ENCODE peak calls at places on chromosomes 1 and 21, in six cellular contexts. One of them, this sample, is unnamed.

GRCh38 chr1:1360511-1361169 is 2.3 kb upstream of the MXRA8 start:
- DNase-seq in activated effector memory CD4-positive, alpha-beta T cell treated with anti-CD3 and anti-CD28 coated beads, Interleukin-2, amount 50 U/mL, for 16 hours: no peak
- DNase-seq in NCI-H2081: no peak
- DNase-seq in psoas muscle: peak; percentile 91
- DNase-seq in foreskin fibroblast: peak; percentile 98
- DNase-seq in stimulated activated CD4-positive, alpha-beta T cell treated with anti-CD3 and anti-CD28 coated beads, Interleukin-15, amount 100 ng/mL, for 1 hour: no peak
- DNase-seq in this sample: no peak

GRCh38 chr1:66415830-66416229 is 118.1 kb upstream of the SGIP1 start:
- DNase-seq in activated effector memory CD4-positive, alpha-beta T cell treated with anti-CD3 and anti-CD28 coated beads, Interleukin-2, amount 50 U/mL, for 16 hours: no peak
- DNase-seq in NCI-H2081: no peak
- DNase-seq in foreskin fibroblast: no peak
- DNase-seq in stimulated activated CD4-positive, alpha-beta T cell treated with anti-CD3 and anti-CD28 coated beads, Interleukin-15, amount 100 ng/mL, for 1 hour: no peak
- DNase-seq in psoas muscle: no peak
- DNase-seq in this sample: no peak

GRCh38 chr1:209652873-209653401 is 712 bp upstream of the LAMB3 start:
- DNase-seq in foreskin fibroblast: peak; percentile 51
- DNase-seq in activated effector memory CD4-positive, alpha-beta T cell treated with anti-CD3 and anti-CD28 coated beads, Interleukin-2, amount 50 U/mL, for 16 hours: peak; percentile 85
- DNase-seq in stimulated activated CD4-positive, alpha-beta T cell treated with anti-CD3 and anti-CD28 coated beads, Interleukin-15, amount 100 ng/mL, for 1 hour: peak; percentile 17
- DNase-seq in NCI-H2081: peak; percentile 62
- DNase-seq in psoas muscle: peak; percentile 83
- DNase-seq in this sample: no peak

GRCh38 chr1:63148825-63149645 is 173.3 kb upstream of the FOXD3 start:
- DNase-seq in activated effector memory CD4-positive, alpha-beta T cell treated with anti-CD3 and anti-CD28 coated beads, Interleukin-2, amount 50 U/mL, for 16 hours: no peak
- DNase-seq in psoas muscle: no peak
- DNase-seq in stimulated activated CD4-positive, alpha-beta T cell treated with anti-CD3 and anti-CD28 coated beads, Interleukin-15, amount 100 ng/mL, for 1 hour: no peak
- DNase-seq in NCI-H2081: peak; percentile 48
- DNase-seq in foreskin fibroblast: peak; percentile 61
- DNase-seq in this sample: no peak

GRCh38 chr21:36207577-36208320 is 51.1 kb downstream of the DOP1B start:
- DNase-seq in NCI-H2081: no peak
- DNase-seq in activated effector memory CD4-positive, alpha-beta T cell treated with anti-CD3 and anti-CD28 coated beads, Interleukin-2, amount 50 U/mL, for 16 hours: no peak
- DNase-seq in stimulated activated CD4-positive, alpha-beta T cell treated with anti-CD3 and anti-CD28 coated beads, Interleukin-15, amount 100 ng/mL, for 1 hour: no peak
- DNase-seq in psoas muscle: no peak
- DNase-seq in foreskin fibroblast: peak; percentile 73
- DNase-seq in this sample: no peak

GRCh38 chr1:87961992-87962391 is 633.3 kb downstream of the LMO4 start:
- DNase-seq in foreskin fibroblast: peak; percentile 54
- DNase-seq in psoas muscle: no peak
- DNase-seq in NCI-H2081: no peak
- DNase-seq in stimulated activated CD4-positive, alpha-beta T cell treated with anti-CD3 and anti-CD28 coated beads, Interleukin-15, amount 100 ng/mL, for 1 hour: no peak
- DNase-seq in activated effector memory CD4-positive, alpha-beta T cell treated with anti-CD3 and anti-CD28 coated beads, Interleukin-2, amount 50 U/mL, for 16 hours: no peak
- DNase-seq in this sample: no peak

GRCh38 chr1:202160377-202160940 is at the start of gene PTPN7:
- DNase-seq in psoas muscle: no peak
- DNase-seq in activated effector memory CD4-positive, alpha-beta T cell treated with anti-CD3 and anti-CD28 coated beads, Interleukin-2, amount 50 U/mL, for 16 hours: peak; percentile 94
- DNase-seq in stimulated activated CD4-positive, alpha-beta T cell treated with anti-CD3 and anti-CD28 coated beads, Interleukin-15, amount 100 ng/mL, for 1 hour: peak; percentile 81
- DNase-seq in NCI-H2081: no peak
- DNase-seq in foreskin fibroblast: no peak
- DNase-seq in this sample: peak; percentile 67

GRCh38 chr1:118927826-118928225 is 60.3 kb downstream of the TBX15 start:
- DNase-seq in activated effector memory CD4-positive, alpha-beta T cell treated with anti-CD3 and anti-CD28 coated beads, Interleukin-2, amount 50 U/mL, for 16 hours: no peak
- DNase-seq in stimulated activated CD4-positive, alpha-beta T cell treated with anti-CD3 and anti-CD28 coated beads, Interleukin-15, amount 100 ng/mL, for 1 hour: no peak
- DNase-seq in NCI-H2081: no peak
- DNase-seq in psoas muscle: no peak
- DNase-seq in foreskin fibroblast: peak; percentile 75
- DNase-seq in this sample: no peak

GRCh38 chr1:113241237-113241636 is 149.1 kb upstream of the MAGI3 start:
- DNase-seq in NCI-H2081: no peak
- DNase-seq in psoas muscle: no peak
- DNase-seq in foreskin fibroblast: no peak
- DNase-seq in activated effector memory CD4-positive, alpha-beta T cell treated with anti-CD3 and anti-CD28 coated beads, Interleukin-2, amount 50 U/mL, for 16 hours: no peak
- DNase-seq in stimulated activated CD4-positive, alpha-beta T cell treated with anti-CD3 and anti-CD28 coated beads, Interleukin-15, amount 100 ng/mL, for 1 hour: no peak
- DNase-seq in this sample: no peak

GRCh38 chr1:66137235-66137634 is 344.5 kb downstream of the PDE4B start:
- DNase-seq in NCI-H2081: no peak
- DNase-seq in stimulated activated CD4-positive, alpha-beta T cell treated with anti-CD3 and anti-CD28 coated beads, Interleukin-15, amount 100 ng/mL, for 1 hour: no peak
- DNase-seq in foreskin fibroblast: peak; percentile 7
- DNase-seq in psoas muscle: no peak
- DNase-seq in activated effector memory CD4-positive, alpha-beta T cell treated with anti-CD3 and anti-CD28 coated beads, Interleukin-2, amount 50 U/mL, for 16 hours: no peak
- DNase-seq in this sample: no peak

GRCh38 chr1:229199892-229200291 is 71.0 kb upstream of the RAB4A start:
- DNase-seq in activated effector memory CD4-positive, alpha-beta T cell treated with anti-CD3 and anti-CD28 coated beads, Interleukin-2, amount 50 U/mL, for 16 hours: no peak
- DNase-seq in stimulated activated CD4-positive, alpha-beta T cell treated with anti-CD3 and anti-CD28 coated beads, Interleukin-15, amount 100 ng/mL, for 1 hour: no peak
- DNase-seq in psoas muscle: no peak
- DNase-seq in NCI-H2081: no peak
- DNase-seq in foreskin fibroblast: no peak
- DNase-seq in this sample: no peak

GRCh38 chr1:11342677-11343076 is 69.7 kb downstream of the UBIAD1 start:
- DNase-seq in NCI-H2081: no peak
- DNase-seq in activated effector memory CD4-positive, alpha-beta T cell treated with anti-CD3 and anti-CD28 coated beads, Interleukin-2, amount 50 U/mL, for 16 hours: no peak
- DNase-seq in psoas muscle: no peak
- DNase-seq in foreskin fibroblast: no peak
- DNase-seq in stimulated activated CD4-positive, alpha-beta T cell treated with anti-CD3 and anti-CD28 coated beads, Interleukin-15, amount 100 ng/mL, for 1 hour: no peak
- DNase-seq in this sample: no peak

GRCh38 chr1:22799971-22800370 is 89.3 kb downstream of the EPHB2 start:
- DNase-seq in foreskin fibroblast: no peak
- DNase-seq in NCI-H2081: no peak
- DNase-seq in psoas muscle: no peak
- DNase-seq in activated effector memory CD4-positive, alpha-beta T cell treated with anti-CD3 and anti-CD28 coated beads, Interleukin-2, amount 50 U/mL, for 16 hours: no peak
- DNase-seq in stimulated activated CD4-positive, alpha-beta T cell treated with anti-CD3 and anti-CD28 coated beads, Interleukin-15, amount 100 ng/mL, for 1 hour: no peak
- DNase-seq in this sample: no peak

GRCh38 chr1:14970799-14971141 is 182.8 kb upstream of the TMEM51 start:
- DNase-seq in stimulated activated CD4-positive, alpha-beta T cell treated with anti-CD3 and anti-CD28 coated beads, Interleukin-15, amount 100 ng/mL, for 1 hour: no peak
- DNase-seq in foreskin fibroblast: peak; percentile 32
- DNase-seq in activated effector memory CD4-positive, alpha-beta T cell treated with anti-CD3 and anti-CD28 coated beads, Interleukin-2, amount 50 U/mL, for 16 hours: no peak
- DNase-seq in psoas muscle: no peak
- DNase-seq in NCI-H2081: no peak
- DNase-seq in this sample: no peak

GRCh38 chr1:208219659-208220282 is 24.4 kb downstream of the PLXNA2 start:
- DNase-seq in psoas muscle: peak; percentile 87
- DNase-seq in foreskin fibroblast: peak; percentile 72
- DNase-seq in stimulated activated CD4-positive, alpha-beta T cell treated with anti-CD3 and anti-CD28 coated beads, Interleukin-15, amount 100 ng/mL, for 1 hour: no peak
- DNase-seq in NCI-H2081: no peak
- DNase-seq in activated effector memory CD4-positive, alpha-beta T cell treated with anti-CD3 and anti-CD28 coated beads, Interleukin-2, amount 50 U/mL, for 16 hours: no peak
- DNase-seq in this sample: no peak

GRCh38 chr1:219085988-219086387 is 87.7 kb upstream of the LYPLAL1 start:
- DNase-seq in psoas muscle: no peak
- DNase-seq in activated effector memory CD4-positive, alpha-beta T cell treated with anti-CD3 and anti-CD28 coated beads, Interleukin-2, amount 50 U/mL, for 16 hours: no peak
- DNase-seq in foreskin fibroblast: peak; percentile 76
- DNase-seq in stimulated activated CD4-positive, alpha-beta T cell treated with anti-CD3 and anti-CD28 coated beads, Interleukin-15, amount 100 ng/mL, for 1 hour: no peak
- DNase-seq in NCI-H2081: no peak
- DNase-seq in this sample: no peak

GRCh38 chr1:167564592-167564991 is 11.0 kb upstream of the CREG1 start:
- DNase-seq in NCI-H2081: no peak
- DNase-seq in foreskin fibroblast: peak; percentile 14
- DNase-seq in stimulated activated CD4-positive, alpha-beta T cell treated with anti-CD3 and anti-CD28 coated beads, Interleukin-15, amount 100 ng/mL, for 1 hour: no peak
- DNase-seq in activated effector memory CD4-positive, alpha-beta T cell treated with anti-CD3 and anti-CD28 coated beads, Interleukin-2, amount 50 U/mL, for 16 hours: no peak
- DNase-seq in psoas muscle: no peak
- DNase-seq in this sample: no peak

GRCh38 chr1:50373532-50373931 is 49.7 kb downstream of the DMRTA2 start:
- DNase-seq in psoas muscle: no peak
- DNase-seq in foreskin fibroblast: no peak
- DNase-seq in activated effector memory CD4-positive, alpha-beta T cell treated with anti-CD3 and anti-CD28 coated beads, Interleukin-2, amount 50 U/mL, for 16 hours: no peak
- DNase-seq in NCI-H2081: no peak
- DNase-seq in stimulated activated CD4-positive, alpha-beta T cell treated with anti-CD3 and anti-CD28 coated beads, Interleukin-15, amount 100 ng/mL, for 1 hour: no peak
- DNase-seq in this sample: no peak

GRCh38 chr1:159786465-159786864 is 5.7 kb downstream of the DUSP23 start:
- DNase-seq in stimulated activated CD4-positive, alpha-beta T cell treated with anti-CD3 and anti-CD28 coated beads, Interleukin-15, amount 100 ng/mL, for 1 hour: no peak
- DNase-seq in psoas muscle: no peak
- DNase-seq in NCI-H2081: no peak
- DNase-seq in activated effector memory CD4-positive, alpha-beta T cell treated with anti-CD3 and anti-CD28 coated beads, Interleukin-2, amount 50 U/mL, for 16 hours: no peak
- DNase-seq in foreskin fibroblast: peak; percentile 28
- DNase-seq in this sample: no peak

GRCh38 chr1:155127672-155128468 is at the start of gene EFNA1:
- DNase-seq in stimulated activated CD4-positive, alpha-beta T cell treated with anti-CD3 and anti-CD28 coated beads, Interleukin-15, amount 100 ng/mL, for 1 hour: peak; percentile 29
- DNase-seq in psoas muscle: peak; percentile 77
- DNase-seq in NCI-H2081: peak; percentile 54
- DNase-seq in activated effector memory CD4-positive, alpha-beta T cell treated with anti-CD3 and anti-CD28 coated beads, Interleukin-2, amount 50 U/mL, for 16 hours: peak; percentile 78
- DNase-seq in foreskin fibroblast: peak; percentile 56
- DNase-seq in this sample: peak; percentile 15

GRCh38 chr1:226447932-226448670 is 40.2 kb upstream of the PARP1 start:
- DNase-seq in NCI-H2081: no peak
- DNase-seq in psoas muscle: no peak
- DNase-seq in activated effector memory CD4-positive, alpha-beta T cell treated with anti-CD3 and anti-CD28 coated beads, Interleukin-2, amount 50 U/mL, for 16 hours: no peak
- DNase-seq in stimulated activated CD4-positive, alpha-beta T cell treated with anti-CD3 and anti-CD28 coated beads, Interleukin-15, amount 100 ng/mL, for 1 hour: no peak
- DNase-seq in foreskin fibroblast: peak; percentile 14
- DNase-seq in this sample: no peak

GRCh38 chr21:42146821-42147220 is 72.1 kb upstream of the ABCG1 start:
- DNase-seq in stimulated activated CD4-positive, alpha-beta T cell treated with anti-CD3 and anti-CD28 coated beads, Interleukin-15, amount 100 ng/mL, for 1 hour: no peak
- DNase-seq in psoas muscle: peak; percentile 52
- DNase-seq in NCI-H2081: no peak
- DNase-seq in activated effector memory CD4-positive, alpha-beta T cell treated with anti-CD3 and anti-CD28 coated beads, Interleukin-2, amount 50 U/mL, for 16 hours: peak; percentile 57
- DNase-seq in foreskin fibroblast: no peak
- DNase-seq in this sample: no peak

GRCh38 chr1:207944571-207944970 is 33.6 kb upstream of the CD34 start:
- DNase-seq in stimulated activated CD4-positive, alpha-beta T cell treated with anti-CD3 and anti-CD28 coated beads, Interleukin-15, amount 100 ng/mL, for 1 hour: no peak
- DNase-seq in NCI-H2081: no peak
- DNase-seq in foreskin fibroblast: no peak
- DNase-seq in activated effector memory CD4-positive, alpha-beta T cell treated with anti-CD3 and anti-CD28 coated beads, Interleukin-2, amount 50 U/mL, for 16 hours: no peak
- DNase-seq in psoas muscle: no peak
- DNase-seq in this sample: no peak

GRCh38 chr1:210143465-210144062 is 89.0 kb upstream of the SERTAD4 start:
- DNase-seq in stimulated activated CD4-positive, alpha-beta T cell treated with anti-CD3 and anti-CD28 coated beads, Interleukin-15, amount 100 ng/mL, for 1 hour: peak; percentile 9
- DNase-seq in NCI-H2081: peak; percentile 67
- DNase-seq in psoas muscle: peak; percentile 71
- DNase-seq in foreskin fibroblast: peak; percentile 86
- DNase-seq in activated effector memory CD4-positive, alpha-beta T cell treated with anti-CD3 and anti-CD28 coated beads, Interleukin-2, amount 50 U/mL, for 16 hours: peak; percentile 70
- DNase-seq in this sample: no peak

GRCh38 chr1:160096491-160097116 is 1.8 kb downstream of the IGSF8 start:
- DNase-seq in NCI-H2081: no peak
- DNase-seq in activated effector memory CD4-positive, alpha-beta T cell treated with anti-CD3 and anti-CD28 coated beads, Interleukin-2, amount 50 U/mL, for 16 hours: no peak
- DNase-seq in stimulated activated CD4-positive, alpha-beta T cell treated with anti-CD3 and anti-CD28 coated beads, Interleukin-15, amount 100 ng/mL, for 1 hour: no peak
- DNase-seq in psoas muscle: peak; percentile 74
- DNase-seq in foreskin fibroblast: peak; percentile 82
- DNase-seq in this sample: no peak

GRCh38 chr1:213564215-213564659 is 423.5 kb upstream of the PROX1 start:
- DNase-seq in NCI-H2081: peak; percentile 65
- DNase-seq in psoas muscle: no peak
- DNase-seq in activated effector memory CD4-positive, alpha-beta T cell treated with anti-CD3 and anti-CD28 coated beads, Interleukin-2, amount 50 U/mL, for 16 hours: no peak
- DNase-seq in stimulated activated CD4-positive, alpha-beta T cell treated with anti-CD3 and anti-CD28 coated beads, Interleukin-15, amount 100 ng/mL, for 1 hour: no peak
- DNase-seq in foreskin fibroblast: no peak
- DNase-seq in this sample: no peak

GRCh38 chr1:204591473-204592090 is 75.4 kb downstream of the MDM4 start:
- DNase-seq in activated effector memory CD4-positive, alpha-beta T cell treated with anti-CD3 and anti-CD28 coated beads, Interleukin-2, amount 50 U/mL, for 16 hours: no peak
- DNase-seq in stimulated activated CD4-positive, alpha-beta T cell treated with anti-CD3 and anti-CD28 coated beads, Interleukin-15, amount 100 ng/mL, for 1 hour: no peak
- DNase-seq in foreskin fibroblast: peak; percentile 69
- DNase-seq in psoas muscle: no peak
- DNase-seq in NCI-H2081: no peak
- DNase-seq in this sample: no peak

GRCh38 chr1:91842563-91842962 is 43.4 kb downstream of the TGFBR3 start:
- DNase-seq in foreskin fibroblast: no peak
- DNase-seq in psoas muscle: no peak
- DNase-seq in activated effector memory CD4-positive, alpha-beta T cell treated with anti-CD3 and anti-CD28 coated beads, Interleukin-2, amount 50 U/mL, for 16 hours: no peak
- DNase-seq in NCI-H2081: no peak
- DNase-seq in stimulated activated CD4-positive, alpha-beta T cell treated with anti-CD3 and anti-CD28 coated beads, Interleukin-15, amount 100 ng/mL, for 1 hour: no peak
- DNase-seq in this sample: no peak

GRCh38 chr1:8373547-8374270 is 55.8 kb downstream of the SLC45A1 start:
- DNase-seq in NCI-H2081: no peak
- DNase-seq in foreskin fibroblast: peak; percentile 85
- DNase-seq in stimulated activated CD4-positive, alpha-beta T cell treated with anti-CD3 and anti-CD28 coated beads, Interleukin-15, amount 100 ng/mL, for 1 hour: no peak
- DNase-seq in activated effector memory CD4-positive, alpha-beta T cell treated with anti-CD3 and anti-CD28 coated beads, Interleukin-2, amount 50 U/mL, for 16 hours: no peak
- DNase-seq in psoas muscle: peak; percentile 87
- DNase-seq in this sample: no peak

GRCh38 chr1:20708891-20709290 is 8.9 kb downstream of the KIF17 start:
- DNase-seq in activated effector memory CD4-positive, alpha-beta T cell treated with anti-CD3 and anti-CD28 coated beads, Interleukin-2, amount 50 U/mL, for 16 hours: no peak
- DNase-seq in foreskin fibroblast: no peak
- DNase-seq in psoas muscle: no peak
- DNase-seq in stimulated activated CD4-positive, alpha-beta T cell treated with anti-CD3 and anti-CD28 coated beads, Interleukin-15, amount 100 ng/mL, for 1 hour: no peak
- DNase-seq in NCI-H2081: no peak
- DNase-seq in this sample: no peak

GRCh38 chr1:159922499-159923202 is 2.7 kb downstream of the TAGLN2 start:
- DNase-seq in activated effector memory CD4-positive, alpha-beta T cell treated with anti-CD3 and anti-CD28 coated beads, Interleukin-2, amount 50 U/mL, for 16 hours: no peak
- DNase-seq in stimulated activated CD4-positive, alpha-beta T cell treated with anti-CD3 and anti-CD28 coated beads, Interleukin-15, amount 100 ng/mL, for 1 hour: no peak
- DNase-seq in NCI-H2081: no peak
- DNase-seq in foreskin fibroblast: peak; percentile 64
- DNase-seq in psoas muscle: peak; percentile 77
- DNase-seq in this sample: no peak

GRCh38 chr1:20719261-20719660 is 1.5 kb upstream of the KIF17 start:
- DNase-seq in psoas muscle: peak; percentile 28
- DNase-seq in NCI-H2081: no peak
- DNase-seq in foreskin fibroblast: no peak
- DNase-seq in activated effector memory CD4-positive, alpha-beta T cell treated with anti-CD3 and anti-CD28 coated beads, Interleukin-2, amount 50 U/mL, for 16 hours: peak; percentile 45
- DNase-seq in stimulated activated CD4-positive, alpha-beta T cell treated with anti-CD3 and anti-CD28 coated beads, Interleukin-15, amount 100 ng/mL, for 1 hour: no peak
- DNase-seq in this sample: no peak

GRCh38 chr1:154578058-154578418 is 10.5 kb downstream of the CHRNB2 start:
- DNase-seq in activated effector memory CD4-positive, alpha-beta T cell treated with anti-CD3 and anti-CD28 coated beads, Interleukin-2, amount 50 U/mL, for 16 hours: no peak
- DNase-seq in foreskin fibroblast: peak; percentile 51
- DNase-seq in psoas muscle: no peak
- DNase-seq in NCI-H2081: no peak
- DNase-seq in stimulated activated CD4-positive, alpha-beta T cell treated with anti-CD3 and anti-CD28 coated beads, Interleukin-15, amount 100 ng/mL, for 1 hour: no peak
- DNase-seq in this sample: no peak

GRCh38 chr21:44654576-44654950 is at the start of gene KRTAP12-4:
- DNase-seq in foreskin fibroblast: no peak
- DNase-seq in psoas muscle: no peak
- DNase-seq in stimulated activated CD4-positive, alpha-beta T cell treated with anti-CD3 and anti-CD28 coated beads, Interleukin-15, amount 100 ng/mL, for 1 hour: no peak
- DNase-seq in NCI-H2081: no peak
- DNase-seq in activated effector memory CD4-positive, alpha-beta T cell treated with anti-CD3 and anti-CD28 coated beads, Interleukin-2, amount 50 U/mL, for 16 hours: no peak
- DNase-seq in this sample: no peak

GRCh38 chr1:46370214-46370633 is 23.9 kb upstream of the FAAH start:
- DNase-seq in psoas muscle: no peak
- DNase-seq in NCI-H2081: no peak
- DNase-seq in stimulated activated CD4-positive, alpha-beta T cell treated with anti-CD3 and anti-CD28 coated beads, Interleukin-15, amount 100 ng/mL, for 1 hour: no peak
- DNase-seq in activated effector memory CD4-positive, alpha-beta T cell treated with anti-CD3 and anti-CD28 coated beads, Interleukin-2, amount 50 U/mL, for 16 hours: no peak
- DNase-seq in foreskin fibroblast: peak; percentile 21
- DNase-seq in this sample: no peak

GRCh38 chr1:194268839-194269238 is 1082.4 kb upstream of the B3GALT2 start:
- DNase-seq in activated effector memory CD4-positive, alpha-beta T cell treated with anti-CD3 and anti-CD28 coated beads, Interleukin-2, amount 50 U/mL, for 16 hours: no peak
- DNase-seq in stimulated activated CD4-positive, alpha-beta T cell treated with anti-CD3 and anti-CD28 coated beads, Interleukin-15, amount 100 ng/mL, for 1 hour: no peak
- DNase-seq in psoas muscle: no peak
- DNase-seq in NCI-H2081: no peak
- DNase-seq in foreskin fibroblast: peak; percentile 41
- DNase-seq in this sample: no peak

GRCh38 chr1:2636733-2637132 is 3.9 kb upstream of the MMEL1 start:
- DNase-seq in NCI-H2081: no peak
- DNase-seq in psoas muscle: no peak
- DNase-seq in foreskin fibroblast: no peak
- DNase-seq in activated effector memory CD4-positive, alpha-beta T cell treated with anti-CD3 and anti-CD28 coated beads, Interleukin-2, amount 50 U/mL, for 16 hours: no peak
- DNase-seq in stimulated activated CD4-positive, alpha-beta T cell treated with anti-CD3 and anti-CD28 coated beads, Interleukin-15, amount 100 ng/mL, for 1 hour: no peak
- DNase-seq in this sample: no peak

GRCh38 chr1:51535006-51535592 is 16.0 kb upstream of the EPS15 start:
- DNase-seq in foreskin fibroblast: peak; percentile 79
- DNase-seq in activated effector memory CD4-positive, alpha-beta T cell treated with anti-CD3 and anti-CD28 coated beads, Interleukin-2, amount 50 U/mL, for 16 hours: peak; percentile 75
- DNase-seq in psoas muscle: no peak
- DNase-seq in stimulated activated CD4-positive, alpha-beta T cell treated with anti-CD3 and anti-CD28 coated beads, Interleukin-15, amount 100 ng/mL, for 1 hour: no peak
- DNase-seq in NCI-H2081: peak; percentile 68
- DNase-seq in this sample: peak; percentile 17

GRCh38 chr1:29893036-29893723 is 656.9 kb downstream of the PTPRU start:
- DNase-seq in activated effector memory CD4-positive, alpha-beta T cell treated with anti-CD3 and anti-CD28 coated beads, Interleukin-2, amount 50 U/mL, for 16 hours: no peak
- DNase-seq in psoas muscle: no peak
- DNase-seq in NCI-H2081: no peak
- DNase-seq in foreskin fibroblast: no peak
- DNase-seq in stimulated activated CD4-positive, alpha-beta T cell treated with anti-CD3 and anti-CD28 coated beads, Interleukin-15, amount 100 ng/mL, for 1 hour: no peak
- DNase-seq in this sample: no peak